ENCODE peak calls at places on chromosome X, in seven cellular contexts. K is lung, N is GM10248, G is activated B cell treated with CpG ODN at 0.5 μM for 24 hours, T is choroid plexus epithelial cell, M is neural crest cell, C is fibroblast of pulmonary artery. Q is an unnamed sample.

GRCh38 chrX:149248073-149248625 is 257.0 kb downstream of the IDS start:
- DNase-seq in N (no peak), M (no peak), K (no peak), C (peak), G (no peak), T (peak), Q (no peak)

GRCh38 chrX:361231-362145 is 25.2 kb downstream of the PPP2R3B start:
- DNase-seq in N (no peak), T (no peak), G (no peak), M (no peak), C (no peak), K (no peak), Q (no peak)

GRCh38 chrX:102899940-102900916 is 36.8 kb upstream of the RAB40AL start:
- DNase-seq in C (peak), N (peak), M (peak), K (peak), T (peak), G (peak), Q (no peak)

GRCh38 chrX:56343664-56344063 is 111.5 kb downstream of the KLF8 start:
- DNase-seq in G (no peak), C (no peak), N (no peak), K (no peak), T (no peak), M (no peak), Q (no peak)

GRCh38 chrX:123425904-123426303 is 241.8 kb downstream of the GRIA3 start:
- DNase-seq in C (peak), T (peak), G (no peak), M (no peak), K (peak), N (no peak), Q (no peak)

GRCh38 chrX:103607385-103608304 is at the start of gene TCEAL3:
- DNase-seq in N (peak), T (peak), M (no peak), C (peak), K (peak), G (peak), Q (no peak)

GRCh38 chrX:68934922-68935321 is 106.1 kb downstream of the EFNB1 start:
- DNase-seq in M (no peak), K (no peak), C (no peak), T (no peak), N (no peak), G (no peak), Q (no peak)

GRCh38 chrX:10833299-10834169 is 213.1 kb upstream of the MID1 start:
- DNase-seq in T (peak), G (no peak), K (peak), C (no peak), M (peak), N (no peak), Q (peak)

GRCh38 chrX:136268051-136269048 is 17.1 kb upstream of the MAP7D3 start:
- DNase-seq in G (no peak), N (peak), T (peak), K (no peak), M (peak), C (peak), Q (no peak)

GRCh38 chrX:133859336-133859735 is 126.1 kb downstream of the GPC3 start:
- DNase-seq in M (no peak), N (no peak), C (no peak), G (no peak), T (no peak), K (no peak), Q (no peak)

GRCh38 chrX:672931-673330 is 42.3 kb downstream of the SHOX start:
- DNase-seq in K (no peak), G (no peak), N (no peak), T (no peak), M (no peak), C (no peak), Q (no peak)

GRCh38 chrX:103531002-103531401 is 11.7 kb upstream of the RAB40A start:
- DNase-seq in G (no peak), C (peak), K (no peak), N (no peak), M (no peak), T (peak), Q (no peak)

GRCh38 chrX:23871905-23872546 is 35.7 kb downstream of the APOO start:
- DNase-seq in G (no peak), T (no peak), N (no peak), K (no peak), C (no peak), M (no peak), Q (no peak)

GRCh38 chrX:23749576-23749975 is 6.5 kb upstream of the ACOT9 start:
- DNase-seq in C (no peak), M (no peak), T (no peak), K (no peak), G (no peak), N (no peak), Q (no peak)

GRCh38 chrX:22351966-22352365 is 79.3 kb downstream of the CBLL2 start:
- DNase-seq in K (no peak), N (no peak), M (no peak), G (no peak), C (no peak), T (no peak), Q (no peak)

GRCh38 chrX:23332888-23333821 is 1.5 kb upstream of the PTCHD1 start:
- DNase-seq in T (no peak), G (no peak), C (no peak), K (no peak), M (peak), N (no peak), Q (no peak)

GRCh38 chrX:148811236-148811635 is 310.8 kb downstream of the AFF2 start:
- DNase-seq in T (peak), N (no peak), G (no peak), K (no peak), M (no peak), C (peak), Q (no peak)

GRCh38 chrX:112851806-112852205 is 11.2 kb upstream of the AMOT start:
- DNase-seq in N (peak), T (peak), K (peak), M (no peak), G (no peak), C (peak), Q (no peak)

GRCh38 chrX:106246511-106246910 is 78.4 kb downstream of the PWWP3B start:
- DNase-seq in K (no peak), G (no peak), M (no peak), T (peak), N (no peak), C (peak), Q (no peak)

GRCh38 chrX:48613502-48614160 is 16.3 kb downstream of the WDR13 start:
- DNase-seq in G (no peak), N (no peak), K (no peak), C (no peak), T (peak), M (no peak), Q (no peak)

GRCh38 chrX:134782796-134783195 is 124.5 kb upstream of the PLAC1 start:
- DNase-seq in N (no peak), C (peak), G (no peak), T (peak), M (no peak), K (no peak), Q (no peak)

GRCh38 chrX:118755633-118756032 is 28.2 kb downstream of the IL13RA1 start:
- DNase-seq in N (no peak), T (no peak), G (no peak), M (no peak), C (no peak), K (no peak), Q (no peak)

GRCh38 chrX:47623540-47624027 is 3.9 kb upstream of the SYN1 start:
- DNase-seq in G (no peak), T (peak), M (peak), K (no peak), N (no peak), C (peak), Q (no peak)

GRCh38 chrX:66017659-66018170 is 22.2 kb downstream of the VSIG4 start:
- DNase-seq in G (no peak), N (no peak), T (no peak), M (no peak), K (no peak), C (no peak), Q (no peak)

GRCh38 chrX:150548251-150548650 is 20.2 kb upstream of the MTM1 start:
- DNase-seq in C (no peak), N (no peak), K (no peak), T (no peak), M (no peak), G (no peak), Q (no peak)

DNA sequence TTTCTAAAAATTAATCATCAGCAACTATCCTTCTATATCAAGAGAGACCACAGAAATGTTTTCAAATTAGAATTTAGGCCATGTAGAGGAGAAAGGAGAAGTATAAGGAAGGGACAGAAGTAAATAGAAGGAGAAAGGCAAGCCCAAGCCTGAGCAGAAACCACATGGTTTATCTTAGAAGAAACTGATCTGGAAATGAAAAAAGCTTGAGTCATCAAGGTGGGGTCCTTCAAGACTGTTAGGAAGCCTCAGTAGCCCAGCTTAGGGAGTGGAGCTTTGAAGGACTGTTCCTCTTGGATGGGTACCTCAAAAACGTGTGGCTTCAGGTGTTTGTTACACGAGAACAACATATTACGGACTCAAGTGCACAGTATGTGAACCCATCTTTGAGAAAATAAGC is 4.5 kb downstream of the BMX start:
- DNase-seq in C (no peak), K (no peak), N (no peak), G (no peak), T (no peak), M (no peak), Q (no peak)
- TF ChIP-seq CTCF in C (no peak), K (no peak), N (no peak), G (no peak), T (no peak), M (no peak), Q (no peak)

GRCh38 chrX:40470830-40471429 is 109.8 kb upstream of the ATP6AP2 start:
- DNase-seq in M (no peak), C (no peak), T (peak), N (no peak), K (no peak), G (no peak), Q (no peak)

GRCh38 chrX:40469316-40469715 is 111.5 kb upstream of the ATP6AP2 start:
- DNase-seq in N (no peak), T (no peak), C (no peak), M (no peak), G (no peak), K (no peak), Q (no peak)

GRCh38 chrX:40471965-40472648 is 108.7 kb upstream of the ATP6AP2 start:
- DNase-seq in M (no peak), T (peak), G (peak), C (peak), K (peak), N (peak), Q (no peak)

GRCh38 chrX:40465735-40466551 is 114.8 kb upstream of the ATP6AP2 start:
- DNase-seq in M (no peak), T (no peak), N (no peak), C (no peak), G (no peak), K (no peak), Q (no peak)

DNA sequence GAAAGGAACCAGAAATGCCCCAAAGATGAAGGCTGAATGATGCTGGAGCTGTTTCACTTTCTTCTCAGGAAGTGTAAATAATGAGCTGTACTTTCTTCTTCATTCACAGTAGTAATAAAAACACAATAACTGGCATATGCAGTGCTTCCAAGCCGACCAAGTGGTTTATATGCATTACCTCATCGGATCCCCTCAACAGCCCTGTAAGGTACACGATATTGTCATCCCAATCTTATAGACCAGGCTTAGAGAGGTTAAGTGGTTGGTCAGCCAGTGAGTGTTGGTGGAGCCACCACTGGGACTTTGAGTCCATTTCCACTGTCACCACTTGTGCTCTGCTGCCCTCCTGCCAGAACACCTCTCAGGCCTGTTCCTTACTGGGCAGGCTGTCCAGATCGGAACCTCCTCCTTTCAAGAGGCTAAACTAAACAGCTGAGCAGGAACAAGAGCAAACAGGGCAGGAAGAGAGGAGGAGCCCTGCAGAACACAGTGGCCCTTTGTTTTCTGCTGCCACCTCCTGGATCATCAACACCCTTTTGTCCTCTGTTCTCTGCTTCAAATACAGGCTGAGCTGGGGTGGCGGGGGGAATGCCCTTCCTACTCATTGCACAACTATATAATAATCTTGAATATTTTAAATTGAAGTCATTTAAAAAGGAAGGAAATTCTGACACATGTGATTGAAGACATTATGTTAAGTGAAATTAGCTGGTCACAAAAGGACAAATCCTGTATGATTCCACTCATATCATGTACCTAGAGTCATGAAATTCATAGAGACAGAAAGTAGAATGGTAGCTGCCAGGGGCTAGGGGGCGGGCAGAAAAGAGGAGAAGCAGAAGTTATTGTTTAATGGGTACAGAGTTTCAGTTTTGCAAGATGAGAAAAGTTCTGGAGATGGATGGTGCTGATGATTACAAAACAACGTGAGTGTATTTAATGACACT is 112.5 kb upstream of the ATP6AP2 start:
- DNase-seq in G (no peak), K (peak), C (peak), T (peak), M (peak), N (peak), Q (no peak)
- TF ChIP-seq CTCF in G (no peak), K (peak), C (peak), T (peak), M (peak), N (peak), Q (peak)

GRCh38 chrX:18377802-18378201 is 23.3 kb upstream of the SCML2 start:
- DNase-seq in N (no peak), G (no peak), K (no peak), T (peak), C (peak), M (peak), Q (no peak)
- TF ChIP-seq CTCF in N (peak), G (no peak), K (no peak), T (peak), C (peak), M (peak), Q (peak)

DNA sequence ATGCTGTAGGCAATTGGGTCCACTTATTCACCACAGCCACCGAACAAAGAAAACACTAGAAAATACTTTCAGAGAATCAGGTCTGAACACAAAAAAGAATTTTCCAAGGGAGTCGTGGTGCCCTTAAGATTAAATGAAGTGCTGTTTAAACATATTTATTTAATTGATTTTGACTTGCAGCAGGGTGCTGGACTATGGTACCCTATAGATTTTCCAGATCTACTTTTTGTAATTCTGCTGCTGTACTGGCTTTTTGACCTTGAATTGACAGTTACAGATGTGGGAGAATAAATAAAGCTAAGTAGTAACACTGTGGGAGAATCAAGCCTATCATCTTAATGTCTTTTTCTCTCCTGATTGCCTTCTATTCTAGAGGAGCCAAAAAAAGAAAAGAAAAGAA is 735.3 kb upstream of the FTHL17 start:
- DNase-seq in N (no peak), T (no peak), K (no peak), C (no peak), M (no peak), G (no peak), Q (no peak)
- TF ChIP-seq CTCF in N (no peak), T (no peak), K (no peak), C (no peak), M (no peak), G (no peak), Q (no peak)

GRCh38 chrX:153495362-153495751 is 577 bp downstream of the BGN start:
- DNase-seq in C (peak), T (peak), K (no peak), N (no peak), M (no peak), G (no peak), Q (no peak)

GRCh38 chrX:153494541-153495361 is at the start of gene BGN:
- DNase-seq in T (peak), C (peak), K (no peak), M (peak), G (no peak), N (no peak), Q (no peak)

GRCh38 chrX:153498453-153498852 is 3.7 kb downstream of the BGN start:
- DNase-seq in M (no peak), K (no peak), C (no peak), T (no peak), G (no peak), N (no peak), Q (no peak)

GRCh38 chrX:153494061-153494460 is 719 bp upstream of the BGN start:
- DNase-seq in T (peak), C (no peak), G (no peak), K (no peak), N (no peak), M (no peak), Q (no peak)

DNA sequence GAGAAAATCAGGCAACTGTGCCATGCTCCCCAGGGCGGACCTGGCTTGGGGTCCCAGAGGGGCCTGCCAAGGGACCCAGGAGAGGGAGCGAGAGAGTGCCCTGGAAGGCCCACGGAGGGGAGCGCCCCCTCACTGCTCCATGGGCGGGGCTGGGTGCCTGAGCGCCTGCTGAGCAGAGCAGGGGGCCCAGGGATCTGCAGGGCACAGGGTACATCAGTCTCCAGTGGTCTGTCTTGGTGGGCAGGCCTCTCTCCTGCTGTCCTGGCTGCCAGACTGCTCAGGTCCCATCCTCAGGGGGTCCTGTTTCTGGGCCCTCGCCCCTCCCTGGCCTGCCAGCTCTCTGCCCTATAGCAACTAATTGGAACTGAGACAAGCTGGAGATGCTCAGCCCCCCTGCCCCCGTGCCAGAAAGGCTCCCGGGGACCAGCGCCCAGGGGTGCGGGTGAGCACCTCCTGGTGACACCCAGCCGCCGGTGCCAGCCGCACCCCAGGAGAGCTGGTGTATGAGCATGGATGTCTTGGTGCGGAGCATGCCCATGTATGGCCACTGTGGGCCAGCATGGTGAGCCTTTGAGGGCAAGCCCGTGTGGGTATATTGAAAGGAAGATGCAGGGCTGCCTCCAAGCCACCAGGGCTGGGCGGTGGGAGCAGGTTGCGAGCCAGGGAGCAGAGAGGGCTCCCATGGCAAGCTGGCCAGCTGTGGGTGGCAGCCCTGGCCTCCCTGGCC is 1.3 kb downstream of the BGN start:
- DNase-seq in G (no peak), K (no peak), N (no peak), T (no peak), C (no peak), M (no peak), Q (no peak)
- TF ChIP-seq CTCF in G (no peak), K (no peak), N (no peak), T (no peak), C (no peak), M (no peak), Q (no peak)

GRCh38 chrX:132612990-132613564 is 124.2 kb upstream of the MBNL3 start:
- DNase-seq in N (peak), M (peak), G (peak), K (no peak), C (peak), T (peak), Q (no peak)
- TF ChIP-seq CTCF in N (peak), M (peak), G (no peak), K (no peak), C (peak), T (peak), Q (peak)

Q was measured in type B pancreatic cell.